ENCODE peak calls at places on chromosomes 6 and 20, in six cellular contexts. X is effector memory CD8-positive, alpha-beta T cell; H is SK-MEL-5; M is NCI-H748 treated with DMSO at 0.1 percent for 48 hours; B is psoas muscle; L is neuronal stem cell. R is an unnamed sample.

GRCh38 chr6:47822856-47823554 is 41.2 kb downstream of the OPN5 start:
- DNase-seq in B (no peak), M (no peak), X (no peak), H (no peak), L (no peak), R (no peak)

GRCh38 chr6:3351105-3351676 is 92.4 kb downstream of the PSMG4 start:
- DNase-seq in H (no peak), X (no peak), M (no peak), L (peak), B (no peak), R (no peak)

GRCh38 chr6:155212106-155212505 is 51.7 kb upstream of the CLDN20 start:
- DNase-seq in H (no peak), M (no peak), L (no peak), B (no peak), X (no peak), R (no peak)

GRCh38 chr6:21501815-21502214 is 91.7 kb upstream of the SOX4 start:
- DNase-seq in X (no peak), L (no peak), M (no peak), B (no peak), H (no peak), R (no peak)

GRCh38 chr6:152201134-152201533 is 393.7 kb downstream of the ESR1 start:
- DNase-seq in L (no peak), M (no peak), B (no peak), X (no peak), H (no peak), R (no peak)

GRCh38 chr6:24662206-24662605 is 4.5 kb downstream of the TDP2 start:
- DNase-seq in M (no peak), L (no peak), H (no peak), B (no peak), X (no peak), R (no peak)

GRCh38 chr20:36988494-36988966 is 37.0 kb upstream of the SAMHD1 start:
- DNase-seq in M (no peak), X (no peak), H (no peak), L (no peak), B (no peak), R (no peak)

GRCh38 chr6:87968435-87969278 is 79.0 kb upstream of the SPACA1 start:
- DNase-seq in L (no peak), B (no peak), M (peak), X (peak), H (peak), R (no peak)

GRCh38 chr20:35020108-35021031 is 64.7 kb downstream of the MYH7B start:
- DNase-seq in L (no peak), X (no peak), B (peak), M (no peak), H (no peak), R (no peak)

GRCh38 chr6:29769336-29769735 is 46.1 kb downstream of the HLA-F start:
- DNase-seq in B (no peak), L (no peak), H (no peak), X (no peak), M (no peak), R (no peak)

GRCh38 chr6:48429021-48429420 is 318.0 kb upstream of the PTCHD4 start:
- DNase-seq in B (no peak), L (no peak), M (peak), H (peak), X (no peak), R (no peak)

GRCh38 chr6:797479-798077 is 104.6 kb upstream of the EXOC2 start:
- DNase-seq in M (peak), L (peak), B (no peak), X (peak), H (peak), R (no peak)

GRCh38 chr6:28134716-28135115 is 7.0 kb upstream of the ZKSCAN8 start:
- DNase-seq in B (no peak), H (peak), M (no peak), X (no peak), L (no peak), R (no peak)

GRCh38 chr6:126650931-126651330 is 311.0 kb downstream of the CENPW start:
- DNase-seq in X (no peak), M (no peak), H (no peak), L (no peak), B (no peak), R (no peak)

GRCh38 chr20:48986899-48987298 is 59.2 kb upstream of the CSE1L start:
- DNase-seq in B (no peak), H (peak), X (no peak), M (peak), L (no peak), R (no peak)

GRCh38 chr6:23842760-23843159 is 283.3 kb upstream of the NRSN1 start:
- DNase-seq in B (no peak), X (no peak), L (no peak), M (no peak), H (no peak), R (no peak)

GRCh38 chr20:22729180-22729579 is 144.8 kb upstream of the FOXA2 start:
- DNase-seq in M (no peak), X (no peak), B (no peak), L (no peak), H (no peak), R (no peak)

GRCh38 chr6:156864557-156864956 is 87.4 kb downstream of the ARID1B start:
- DNase-seq in X (no peak), M (no peak), H (no peak), L (no peak), B (no peak), R (no peak)

GRCh38 chr20:5885866-5886265 is 64.5 kb downstream of the TRMT6 start:
- DNase-seq in M (no peak), X (no peak), B (no peak), L (no peak), H (no peak), R (no peak)

GRCh38 chr20:45995213-45996097 is 13.3 kb upstream of the MMP9 start:
- DNase-seq in M (no peak), X (no peak), H (no peak), B (no peak), L (no peak), R (no peak)

GRCh38 chr20:34283844-34284243 is 19.3 kb downstream of the AHCY start:
- DNase-seq in B (no peak), X (no peak), H (no peak), L (no peak), M (no peak), R (no peak)

GRCh38 chr6:75934643-75935472 is 137.6 kb downstream of the IMPG1 start:
- DNase-seq in X (peak), B (no peak), M (peak), H (peak), L (peak), R (no peak)

GRCh38 chr6:156885562-156885961 is 108.4 kb downstream of the ARID1B start:
- DNase-seq in L (no peak), B (no peak), H (no peak), X (no peak), M (no peak), R (no peak)

GRCh38 chr6:53359843-53360834 is 11.4 kb upstream of the ELOVL5 start:
- DNase-seq in H (no peak), X (no peak), B (no peak), M (peak), L (no peak), R (no peak)

GRCh38 chr20:9202440-9203080 is 133.7 kb downstream of the PLCB4 start:
- DNase-seq in L (no peak), B (no peak), H (no peak), M (no peak), X (no peak), R (no peak)

GRCh38 chr20:62368629-62369507 is 1.8 kb upstream of the LAMA5 start:
- DNase-seq in B (peak), X (no peak), H (peak), M (no peak), L (peak), R (no peak)

GRCh38 chr6:105202486-105202885 is 22.7 kb upstream of the POPDC3 start:
- DNase-seq in L (no peak), B (no peak), H (no peak), M (no peak), X (no peak), R (no peak)

GRCh38 chr6:169241688-169242350 is 11.8 kb downstream of the THBS2 start:
- DNase-seq in H (no peak), X (no peak), L (no peak), M (no peak), B (no peak), R (peak)

GRCh38 chr6:38554700-38555413 is 84.9 kb downstream of the BTBD9 start:
- DNase-seq in M (no peak), L (no peak), H (no peak), B (no peak), X (no peak), R (no peak)

GRCh38 chr20:45017281-45017680 is 51.0 kb downstream of the STK4 start:
- DNase-seq in B (no peak), X (no peak), L (no peak), M (no peak), H (no peak), R (no peak)

GRCh38 chr6:165823609-165824326 is 160.7 kb upstream of the PDE10A start:
- DNase-seq in X (no peak), H (no peak), M (no peak), B (no peak), L (no peak), R (no peak)

GRCh38 chr20:20520776-20521175 is 152.9 kb downstream of the INSM1 start:
- DNase-seq in X (no peak), B (no peak), H (no peak), L (no peak), M (no peak), R (no peak)